ENCODE peak calls at places on chromosomes 5 and 9, in four cellular contexts. L is GM12865, I is right atrium auricular region, K is astrocyte of the spinal cord. J is an unnamed sample.

GRCh38 chr5:42894057-42894456 is 82.4 kb upstream of the SELENOP start:
- DNase-seq in L (no peak), I (no peak), K (no peak), J (no peak)

GRCh38 chr5:66843065-66843464 is 246.9 kb downstream of the MAST4 start:
- DNase-seq in L (no peak), I (no peak), K (no peak), J (no peak)

GRCh38 chr5:8851101-8851500 is 694.8 kb downstream of the SEMA5A start:
- DNase-seq in L (no peak), I (no peak), K (no peak), J (no peak)

GRCh38 chr5:160556886-160557285 is 135.2 kb downstream of the PTTG1 start:
- DNase-seq in L (no peak), I (no peak), K (peak; percentile 15), J (no peak)

GRCh38 chr9:33225319-33226152 is 14.4 kb upstream of the SPINK4 start:
- DNase-seq in L (peak; percentile 82), I (peak; percentile 73), K (peak; percentile 88), J (no peak)

GRCh38 chr9:35650341-35651158 is at the start of gene SIT1:
- DNase-seq in L (peak; percentile 57), I (no peak), K (no peak), J (no peak)

GRCh38 chr5:8756498-8757084 is 789.3 kb downstream of the SEMA5A start:
- DNase-seq in L (peak; percentile 23), I (no peak), K (peak; percentile 73), J (no peak)

GRCh38 chr9:126609711-126610388 is 3.9 kb upstream of the LMX1B start:
- DNase-seq in L (no peak), I (no peak), K (no peak), J (no peak)

GRCh38 chr5:33091571-33092363 is 349.0 kb upstream of the TARS1 start:
- DNase-seq in L (no peak), I (no peak), K (peak; percentile 59), J (no peak)

GRCh38 chr5:79621056-79621455 is 8.8 kb downstream of the TENT2 start:
- DNase-seq in L (no peak), I (no peak), K (peak; percentile 58), J (peak; percentile 44)

GRCh38 chr9:88783613-88784230 is 207.5 kb upstream of the S1PR3 start:
- DNase-seq in L (no peak), I (no peak), K (no peak), J (no peak)

GRCh38 chr9:88784960-88785359 is 206.3 kb upstream of the S1PR3 start:
- DNase-seq in L (no peak), I (no peak), K (no peak), J (no peak)

GRCh38 chr9:88777498-88778312 is 213.6 kb upstream of the S1PR3 start:
- DNase-seq in L (peak; percentile 19), I (no peak), K (peak; percentile 84), J (no peak)

GRCh38 chr9:88782931-88783451 is 208.3 kb upstream of the S1PR3 start:
- DNase-seq in L (no peak), I (no peak), K (peak; percentile 49), J (no peak)

GRCh38 chr9:88781500-88782391 is 209.5 kb upstream of the S1PR3 start:
- DNase-seq in L (no peak), I (peak; percentile 78), K (peak; percentile 87), J (no peak)
- TF ChIP-seq CTCF in L (no peak), I (peak; percentile 28), K (peak; percentile 65), J (peak; percentile 41)

GRCh38 chr9:130193531-130194405 is 21.6 kb downstream of the NCS1 start:
- DNase-seq in L (no peak), I (no peak), K (no peak), J (no peak)
- H3K4me3 ChIP-seq in L (no peak overlapping the region), I (no peak overlapping the region), K (no peak overlapping the region), J (no peak overlapping the region)

GRCh38 chr5:138725153-138725884 is 27.9 kb upstream of the CTNNA1 start:
- DNase-seq in L (peak; percentile 23), I (peak; percentile 61), K (peak; percentile 50), J (no peak)
- TF ChIP-seq CTCF in L (no peak), I (no peak), K (peak; percentile 41), J (peak; percentile 28)

GRCh38 chr5:104345513-104345823 is 782.9 kb upstream of the NUDT12 start:
- DNase-seq in L (peak; percentile 34), I (no peak), K (no peak), J (no peak)
- H3K4me3 ChIP-seq in L (no peak overlapping the region), I (no peak overlapping the region), K (no peak overlapping the region), J (no peak overlapping the region)

J was measured in retinal pigment epithelial cell.